ENCODE peak calls at places on chromosomes 1 and 21, in five cellular contexts. Y, P, A, B and X are unnamed samples.

GRCh38 chr1:159591981-159592380 is 4.4 kb downstream of the APCS start:
- DNase-seq in Y (no peak), P (no peak), A (no peak), B (no peak), X (no peak)

GRCh38 chr1:232183802-232184201 is 446.1 kb downstream of the SIPA1L2 start:
- DNase-seq in Y (no peak), P (no peak), A (no peak), B (no peak), X (no peak)

GRCh38 chr1:212540031-212540430 is 68.5 kb upstream of the ATF3 start:
- DNase-seq in Y (no peak), P (no peak), A (no peak), B (no peak), X (no peak)

GRCh38 chr21:39637197-39637970 is 24.6 kb downstream of the B3GALT5 start:
- DNase-seq in Y (no peak), P (no peak), A (no peak), B (no peak), X (no peak)

GRCh38 chr21:42624936-42625335 is 28.5 kb upstream of the PDE9A start:
- DNase-seq in Y (no peak), P (no peak), A (no peak), B (no peak), X (no peak)

GRCh38 chr1:65791860-65792670 is 630 bp upstream of the PDE4B start:
- DNase-seq in Y (no peak), P (no peak), A (peak), B (no peak), X (no peak)

GRCh38 chr1:39955547-39956539 is 898 bp downstream of the MFSD2A start:
- DNase-seq in Y (no peak), P (peak), A (no peak), B (peak), X (peak)

GRCh38 chr1:67559222-67559700 is 125.7 kb upstream of the GADD45A start:
- DNase-seq in Y (no peak), P (no peak), A (peak), B (peak), X (no peak)

GRCh38 chr1:156346636-156347035 is 8.3 kb downstream of the TSACC start:
- DNase-seq in Y (peak), P (no peak), A (no peak), B (no peak), X (no peak)

GRCh38 chr1:100400332-100400933 is 48.1 kb downstream of the CDC14A start:
- DNase-seq in Y (no peak), P (peak), A (peak), B (no peak), X (peak)

GRCh38 chr21:33685613-33686197 is 43.4 kb downstream of the ITSN1 start:
- DNase-seq in Y (peak), P (peak), A (no peak), B (peak), X (no peak)

GRCh38 chr1:84152649-84153056 is 8.6 kb downstream of the PRKACB start:
- DNase-seq in Y (no peak), P (no peak), A (no peak), B (no peak), X (no peak)

GRCh38 chr1:55329091-55329490 is 113.9 kb upstream of the USP24 start:
- DNase-seq in Y (no peak), P (no peak), A (peak), B (no peak), X (no peak)

DNA sequence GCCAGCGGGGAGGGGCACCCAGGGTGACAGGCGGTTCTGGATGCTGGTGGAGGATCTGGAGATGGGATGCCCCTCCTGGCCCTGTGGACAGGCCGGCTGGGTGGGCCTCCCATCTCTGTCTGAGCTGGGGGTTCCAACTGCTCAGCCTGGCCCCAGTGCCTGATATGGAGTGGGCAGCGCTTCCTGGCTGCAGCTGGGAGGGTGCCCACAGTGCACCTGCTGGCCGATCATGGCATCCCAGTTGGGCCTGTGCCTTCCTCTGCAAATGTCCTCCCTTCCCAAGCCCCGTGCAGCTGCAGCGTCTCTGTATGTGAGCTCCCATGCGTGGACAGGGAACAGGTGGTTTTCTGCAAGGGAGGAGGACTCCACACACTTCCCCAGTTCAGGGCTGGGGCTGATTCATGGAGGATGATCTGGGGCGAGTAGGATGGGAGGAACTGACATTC is 2.1 kb downstream of the PFKL start:
- DNase-seq in Y (no peak), P (no peak), A (no peak), B (no peak), X (no peak)
- TF ChIP-seq CTCF in Y (no peak), P (peak), A (no peak), B (no peak), X (no peak)

DNA sequence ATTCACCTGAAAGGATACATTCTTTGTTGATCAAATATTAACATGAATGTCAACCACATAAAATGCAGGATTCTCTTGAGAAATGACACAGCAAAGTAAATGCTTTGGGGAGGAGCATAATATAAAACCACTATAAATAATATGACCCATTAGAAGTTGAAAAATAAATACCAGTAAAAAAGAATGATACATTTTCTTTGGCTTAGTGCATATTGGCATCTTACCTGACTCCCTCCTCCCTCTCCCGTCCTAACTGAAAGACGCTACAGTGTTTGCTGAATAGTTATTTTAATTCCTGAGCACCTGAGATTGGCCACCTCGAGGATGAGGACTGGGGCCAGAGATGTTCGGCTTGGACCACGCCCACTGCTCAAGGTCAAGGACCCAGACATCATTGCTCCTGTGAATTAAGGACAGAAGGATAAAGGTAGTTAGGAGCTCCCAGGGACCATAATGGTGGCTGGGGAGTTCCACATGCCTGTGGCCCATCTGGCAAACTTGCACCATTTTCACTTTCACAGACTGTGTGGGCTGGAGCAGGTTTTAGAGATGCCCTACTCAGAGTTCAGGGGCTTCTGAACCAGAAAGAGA is 16.4 kb upstream of the CPLANE2 start:
- DNase-seq in Y (no peak), P (no peak), A (no peak), B (no peak), X (no peak)
- TF ChIP-seq CTCF in Y (no peak), P (no peak), A (no peak), B (no peak), X (no peak)

DNA sequence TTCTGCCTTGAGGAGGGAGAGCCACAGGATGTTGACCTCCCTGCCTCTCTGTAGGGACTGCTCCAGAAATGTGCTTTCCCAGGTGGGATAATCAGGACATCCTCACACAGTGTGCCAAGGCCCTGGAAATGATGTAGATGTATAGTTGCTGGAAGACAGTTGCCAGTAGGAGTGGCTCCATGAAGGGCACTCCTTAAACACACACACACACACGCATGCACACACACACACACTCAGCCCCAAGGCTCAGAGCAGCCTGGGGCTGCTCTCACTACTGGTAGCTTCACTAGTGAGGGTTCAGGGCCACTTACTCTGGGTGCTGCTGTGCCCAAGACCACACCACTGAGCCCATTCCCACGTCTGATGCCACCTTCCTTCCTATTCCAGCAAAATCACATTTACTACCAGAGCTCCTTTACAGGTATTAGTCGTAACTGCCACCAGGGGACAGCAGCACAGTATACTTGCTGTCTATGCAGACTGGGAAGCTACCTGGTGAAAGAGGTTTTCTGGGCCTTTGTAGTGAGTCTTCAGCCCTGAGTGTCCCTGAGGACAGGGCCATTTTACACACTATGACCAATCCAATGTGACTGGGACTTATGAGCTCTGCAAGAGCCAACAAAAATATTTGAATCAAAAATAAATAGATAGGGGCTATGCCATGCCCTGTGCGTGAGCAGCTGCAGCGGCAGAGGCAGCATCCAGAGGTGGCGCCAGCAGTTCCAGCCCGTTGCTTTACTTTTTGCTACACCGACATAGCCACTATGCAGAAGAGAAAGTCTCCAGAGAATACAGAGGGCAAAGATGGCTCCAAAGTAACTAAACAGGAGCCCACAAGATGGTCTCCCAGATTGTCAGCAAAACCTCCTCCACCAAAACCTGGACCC is 15.0 kb downstream of the CRNN start:
- DNase-seq in Y (no peak), P (peak), A (no peak), B (peak), X (no peak)
- TF ChIP-seq CTCF in Y (no peak), P (peak), A (peak), B (peak), X (peak)

GRCh38 chr1:236742421-236743160 is 52.5 kb upstream of the MTR start:
- DNase-seq in Y (no peak), P (no peak), A (no peak), B (no peak), X (no peak)

GRCh38 chr1:236733654-236734053 is 47.4 kb downstream of the ACTN2 start:
- DNase-seq in Y (no peak), P (no peak), A (no peak), B (no peak), X (no peak)

GRCh38 chr1:236734141-236734765 is 48.0 kb downstream of the ACTN2 start:
- DNase-seq in Y (no peak), P (no peak), A (no peak), B (peak), X (no peak)

GRCh38 chr1:236741757-236742156 is 53.3 kb upstream of the MTR start:
- DNase-seq in Y (no peak), P (no peak), A (no peak), B (no peak), X (no peak)

GRCh38 chr1:236736761-236737160 is 50.5 kb downstream of the ACTN2 start:
- DNase-seq in Y (no peak), P (no peak), A (no peak), B (no peak), X (no peak)
- TF ChIP-seq CTCF in Y (no peak), P (no peak), A (no peak), B (no peak), X (no peak)

GRCh38 chr1:154697710-154698109 is 89.7 kb upstream of the ADAR start:
- DNase-seq in Y (no peak), P (no peak), A (no peak), B (no peak), X (no peak)

GRCh38 chr1:154698320-154699096 is 90.5 kb upstream of the ADAR start:
- DNase-seq in Y (no peak), P (peak), A (no peak), B (no peak), X (no peak)

GRCh38 chr1:154696460-154696859 is 88.5 kb upstream of the ADAR start:
- DNase-seq in Y (no peak), P (no peak), A (no peak), B (no peak), X (no peak)

GRCh38 chr1:154694995-154695394 is 87.0 kb upstream of the ADAR start:
- DNase-seq in Y (no peak), P (no peak), A (no peak), B (no peak), X (no peak)

GRCh38 chr1:154696001-154696400 is 88.0 kb upstream of the ADAR start:
- DNase-seq in Y (no peak), P (no peak), A (no peak), B (no peak), X (no peak)
- TF ChIP-seq CTCF in Y (peak), P (peak), A (peak), B (peak), X (no peak)

DNA sequence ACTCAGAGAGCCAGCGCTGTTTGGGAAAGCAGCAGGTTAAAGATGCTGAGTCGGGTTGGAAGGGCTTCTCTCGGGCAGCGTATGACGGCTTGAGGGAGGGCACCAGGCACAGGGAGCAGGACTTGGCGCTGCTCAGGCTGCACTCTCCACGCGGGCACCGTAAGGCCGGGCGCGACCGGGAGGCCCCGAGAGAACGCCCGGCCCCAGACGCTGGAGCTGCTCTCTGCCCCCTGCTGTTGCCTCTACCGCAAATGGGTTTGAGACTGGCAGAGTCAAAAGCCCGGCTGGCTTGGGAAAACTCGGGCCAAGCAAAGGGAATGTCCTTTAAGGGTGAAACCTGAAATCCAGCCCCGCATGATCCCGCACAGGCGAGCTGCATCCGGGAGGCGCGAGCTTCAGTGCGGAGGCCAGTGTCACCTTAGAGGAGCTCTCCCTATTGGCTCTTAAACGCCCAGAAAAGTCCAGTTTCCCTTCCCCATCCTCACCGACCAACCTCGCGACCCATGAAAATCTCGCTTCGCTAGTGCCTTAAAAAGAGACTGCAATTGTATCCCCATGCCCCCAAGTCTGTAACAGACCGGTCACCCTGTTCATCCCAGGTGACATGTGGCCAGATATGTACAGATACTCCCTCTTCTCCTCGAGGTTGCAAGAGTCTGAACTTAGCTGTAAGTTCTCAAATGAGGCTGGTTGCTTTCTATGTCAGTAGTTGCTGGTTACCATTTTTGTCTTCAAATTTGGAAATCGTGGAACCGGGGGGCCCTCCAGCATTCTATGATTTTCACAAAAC is 1.1 kb downstream of the PRRX1 start:
- DNase-seq in Y (no peak), P (no peak), A (peak), B (peak), X (no peak)
- TF ChIP-seq CTCF in Y (peak), P (no peak), A (peak), B (peak), X (no peak)

GRCh38 chr1:23693599-23693998 is 2.0 kb downstream of the RPL11 start:
- DNase-seq in Y (no peak), P (no peak), A (no peak), B (no peak), X (no peak)

GRCh38 chr1:23694371-23694770 is 2.8 kb downstream of the RPL11 start:
- DNase-seq in Y (no peak), P (no peak), A (no peak), B (no peak), X (no peak)

GRCh38 chr1:23691499-23692307 is at the start of gene RPL11:
- DNase-seq in Y (peak), P (peak), A (peak), B (peak), X (peak)

GRCh38 chr1:23695667-23696066 is 4.1 kb downstream of the RPL11 start:
- DNase-seq in Y (no peak), P (no peak), A (no peak), B (no peak), X (no peak)

GRCh38 chr1:23692308-23692871 is 784 bp downstream of the RPL11 start:
- DNase-seq in Y (no peak), P (peak), A (no peak), B (no peak), X (no peak)
- TF ChIP-seq CTCF in Y (no peak), P (no peak), A (no peak), B (no peak), X (no peak)

GRCh38 chr21:36322083-36322424 is 2.1 kb downstream of the MORC3 start:
- DNase-seq in Y (no peak), P (no peak), A (no peak), B (no peak), X (no peak)

GRCh38 chr21:36321325-36322082 is 1.5 kb downstream of the MORC3 start:
- DNase-seq in Y (no peak), P (no peak), A (no peak), B (peak), X (no peak)

GRCh38 chr21:36323032-36323431 is 3.0 kb downstream of the MORC3 start:
- DNase-seq in Y (no peak), P (no peak), A (no peak), B (peak), X (no peak)

GRCh38 chr21:36320421-36321324 is 676 bp downstream of the MORC3 start:
- DNase-seq in Y (no peak), P (peak), A (peak), B (peak), X (peak)

GRCh38 chr21:36325373-36326010 is 5.5 kb downstream of the MORC3 start:
- DNase-seq in Y (no peak), P (no peak), A (no peak), B (peak), X (no peak)
- TF ChIP-seq CTCF in Y (no peak), P (no peak), A (no peak), B (no peak), X (no peak)

DNA sequence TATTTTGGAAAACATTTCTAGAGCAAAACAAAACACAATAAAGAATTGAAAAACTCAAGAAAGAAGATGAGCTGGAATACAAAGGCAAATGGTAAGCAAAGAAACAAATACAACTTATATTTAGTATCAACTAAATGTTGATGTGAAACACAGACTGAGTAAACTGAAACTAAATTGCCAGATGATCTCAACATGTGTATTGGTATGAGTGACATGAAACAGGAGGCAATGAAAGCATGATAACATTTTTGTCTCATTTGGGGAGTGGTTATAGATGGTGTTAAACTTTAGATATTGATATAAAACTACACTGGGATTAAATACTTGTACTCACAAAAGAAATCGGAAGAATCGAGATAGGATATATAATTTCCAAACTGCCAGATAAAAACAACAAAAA is 805.6 kb upstream of the CXADR start:
- DNase-seq in Y (no peak), P (peak), A (no peak), B (no peak), X (no peak)
- TF ChIP-seq CTCF in Y (no peak), P (no peak), A (no peak), B (no peak), X (no peak)

GRCh38 chr1:102790997-102791396 is 317.3 kb downstream of the COL11A1 start:
- DNase-seq in Y (no peak), P (no peak), A (no peak), B (no peak), X (no peak)
- TF ChIP-seq CTCF in Y (no peak), P (no peak), A (no peak), B (peak), X (peak)